ENCODE peak calls at places on chromosomes 13 and 19, in six cellular contexts. O is GDM1, E is stomach, T is MCF 10A, D is NCI-H1417, U is H9. Q is an unnamed sample.
A peak's percentile ranks its signal among the peaks of the same experiment; 100 is the strongest.

GRCh38 chr19:307793-308420 is 16.7 kb upstream of the PLPP2 start:
- DNase-seq in O (no peak), E (no peak), T (no peak), D (no peak), U (no peak), Q (no peak)

GRCh38 chr13:104805346-104805745 is 1730.1 kb downstream of the EFNB2 start:
- DNase-seq in O (no peak), E (no peak), T (no peak), D (no peak), U (no peak), Q (no peak)

GRCh38 chr13:50323440-50324070 is 308.3 kb downstream of the KCNRG start:
- DNase-seq in O (no peak), E (no peak), T (peak; percentile 55), D (no peak), U (no peak), Q (no peak)

GRCh38 chr13:41905600-41906254 is 55.2 kb downstream of the VWA8 start:
- DNase-seq in O (no peak), E (no peak), T (peak; percentile 65), D (peak; percentile 16), U (no peak), Q (no peak)

GRCh38 chr13:75993823-75994222 is 357.7 kb downstream of the LMO7 start:
- DNase-seq in O (no peak), E (no peak), T (peak; percentile 97), D (no peak), U (no peak), Q (no peak)

GRCh38 chr19:29583196-29584006 is 22.7 kb upstream of the POP4 start:
- DNase-seq in O (no peak), E (no peak), T (no peak), D (no peak), U (no peak), Q (no peak)

GRCh38 chr13:112690242-112690943 is 555 bp downstream of the ATP11A start:
- DNase-seq in O (no peak), E (peak; percentile 46), T (peak; percentile 36), D (peak; percentile 73), U (peak; percentile 47), Q (peak; percentile 56)

GRCh38 chr13:47869780-47870179 is 131.3 kb downstream of the SUCLA2 start:
- DNase-seq in O (no peak), E (no peak), T (no peak), D (no peak), U (no peak), Q (no peak)

GRCh38 chr13:79593611-79594275 is 112.8 kb downstream of the NDFIP2 start:
- DNase-seq in O (no peak), E (no peak), T (peak; percentile 58), D (no peak), U (no peak), Q (no peak)

GRCh38 chr19:48568345-48568886 is 16.4 kb downstream of the SULT2B1 start:
- DNase-seq in O (peak; percentile 26), E (peak; percentile 87), T (peak; percentile 98), D (no peak), U (peak; percentile 76), Q (no peak)

GRCh38 chr13:37685206-37685605 is 86.6 kb upstream of the POSTN start:
- DNase-seq in O (no peak), E (no peak), T (no peak), D (no peak), U (no peak), Q (no peak)

GRCh38 chr19:19105365-19106060 is 32.8 kb downstream of the TMEM161A start:
- DNase-seq in O (no peak), E (peak; percentile 51), T (no peak), D (peak; percentile 39), U (peak; percentile 92), Q (no peak)

GRCh38 chr19:38090561-38090960 is 133.5 kb downstream of the DPF1 start:
- DNase-seq in O (no peak), E (no peak), T (no peak), D (no peak), U (no peak), Q (no peak)